ENCODE peak calls at places on chromosomes 3 and 15, in seven cellular contexts. I, D, C, G, Y, H and U are unnamed samples.
A peak's percentile ranks its signal among the peaks of the same experiment; 100 is the strongest.

GRCh38 chr3:57169872-57170623 is 4.9 kb upstream of the IL17RD start:
- DNase-seq in G (peak; percentile 71), H (peak; percentile 57), Y (peak; percentile 74), I (peak; percentile 72), C (no peak), D (peak; percentile 70), U (peak; percentile 64)

GRCh38 chr15:85405467-85405866 is 25.1 kb downstream of the AKAP13 start:
- DNase-seq in D (no peak), Y (no peak), I (no peak), H (no peak), C (no peak), G (no peak), U (no peak)

GRCh38 chr15:72368315-72368714 is 7.5 kb downstream of the HEXA start:
- DNase-seq in H (no peak), I (no peak), G (no peak), D (no peak), Y (no peak), C (no peak), U (no peak)

GRCh38 chr3:140753865-140754754 is 76.2 kb downstream of the TRIM42 start:
- DNase-seq in D (no peak), C (no peak), H (peak; percentile 49), I (no peak), G (no peak), Y (no peak), U (no peak)

GRCh38 chr3:48039487-48040190 is 23.4 kb upstream of the MAP4 start:
- DNase-seq in I (peak; percentile 90), D (no peak), C (no peak), Y (no peak), H (no peak), G (no peak), U (no peak)

GRCh38 chr3:181757694-181758306 is 46.1 kb downstream of the SOX2 start:
- DNase-seq in H (peak; percentile 40), D (no peak), I (no peak), Y (no peak), G (no peak), C (no peak), U (no peak)

GRCh38 chr3:9226326-9226725 is 23.1 kb downstream of the SRGAP3 start:
- DNase-seq in D (no peak), H (no peak), Y (no peak), G (no peak), C (peak; percentile 42), I (peak; percentile 19), U (no peak)

GRCh38 chr15:51775967-51776816 is 24.8 kb downstream of the TMOD2 start:
- DNase-seq in Y (peak; percentile 64), C (no peak), I (peak; percentile 34), D (peak; percentile 34), G (peak; percentile 62), H (peak; percentile 61), U (peak; percentile 74)

GRCh38 chr15:26097216-26097615 is 234.1 kb upstream of the ATP10A start:
- DNase-seq in Y (no peak), C (no peak), D (no peak), I (no peak), G (no peak), H (no peak), U (peak; percentile 40)

GRCh38 chr15:51801391-51801835 is 28.0 kb upstream of the TMOD3 start:
- DNase-seq in Y (no peak), D (no peak), H (no peak), C (no peak), G (no peak), I (peak; percentile 18), U (peak; percentile 54)

GRCh38 chr15:36005542-36005941 is 459.6 kb upstream of the DPH6 start:
- DNase-seq in H (no peak), D (no peak), I (no peak), Y (no peak), G (no peak), C (no peak), U (no peak)

GRCh38 chr3:58049143-58049785 is 41.0 kb downstream of the FLNB start:
- DNase-seq in G (no peak), H (peak; percentile 54), D (no peak), Y (no peak), C (peak; percentile 74), I (peak; percentile 99), U (peak; percentile 46)

GRCh38 chr15:71677766-71678165 is 132.6 kb upstream of the NR2E3 start:
- DNase-seq in H (no peak), D (no peak), Y (no peak), G (no peak), C (no peak), I (no peak), U (no peak)

GRCh38 chr3:101351834-101352233 is 31.5 kb upstream of the IMPG2 start:
- DNase-seq in Y (no peak), H (no peak), I (peak; percentile 9), D (no peak), C (no peak), G (no peak), U (no peak)

GRCh38 chr3:138007898-138008297 is 2.1 kb upstream of the CLDN18 start:
- DNase-seq in Y (no peak), C (no peak), D (no peak), H (no peak), I (no peak), G (no peak), U (no peak)

GRCh38 chr3:57444469-57444868 is 99.7 kb downstream of the DNAH12 start:
- DNase-seq in Y (no peak), D (no peak), H (no peak), I (no peak), C (no peak), G (no peak), U (no peak)

GRCh38 chr3:194095902-194096301 is 40.0 kb upstream of the HES1 start:
- DNase-seq in I (no peak), D (no peak), C (no peak), G (no peak), Y (no peak), H (no peak), U (no peak)

GRCh38 chr15:90340345-90340744 is 11.7 kb upstream of the ZNF774 start:
- DNase-seq in C (no peak), G (no peak), H (peak; percentile 35), I (no peak), D (no peak), Y (no peak), U (no peak)

GRCh38 chr3:143885803-143886427 is 37.6 kb upstream of the SLC9A9 start:
- DNase-seq in H (peak; percentile 66), I (peak; percentile 47), Y (peak; percentile 57), D (peak; percentile 3), G (peak; percentile 41), C (no peak), U (peak; percentile 58)

GRCh38 chr15:72063186-72063585 is 54.8 kb downstream of the MYO9A start:
- DNase-seq in D (no peak), C (no peak), Y (no peak), G (no peak), H (no peak), I (no peak), U (no peak)

GRCh38 chr3:132690040-132690439 is 29.9 kb downstream of the UBA5 start:
- DNase-seq in Y (no peak), G (no peak), C (no peak), I (no peak), H (no peak), D (no peak), U (no peak)

GRCh38 chr3:185207931-185208746 is 45.7 kb downstream of the EHHADH start:
- DNase-seq in C (no peak), H (no peak), Y (no peak), D (no peak), I (peak; percentile 41), G (no peak), U (no peak)

GRCh38 chr3:25803833-25804232 is 13.9 kb downstream of the OXSM start:
- DNase-seq in Y (no peak), H (no peak), I (no peak), D (no peak), G (no peak), C (no peak), U (no peak)

GRCh38 chr15:78055923-78056713 is 21.4 kb downstream of the TBC1D2B start:
- DNase-seq in D (no peak), I (peak; percentile 59), G (no peak), H (no peak), Y (no peak), C (no peak), U (no peak)

GRCh38 chr3:134486577-134487041 is 752 bp downstream of the CEP63 start:
- DNase-seq in I (no peak), Y (no peak), G (peak; percentile 33), H (peak; percentile 80), C (no peak), D (peak; percentile 15), U (peak; percentile 45)

GRCh38 chr3:49164983-49165720 is 979 bp downstream of the CCDC71 start:
- DNase-seq in H (no peak), Y (no peak), C (no peak), G (no peak), I (no peak), D (no peak), U (no peak)

GRCh38 chr3:187695434-187695833 is 6.9 kb downstream of the RTP2 start:
- DNase-seq in Y (no peak), I (no peak), C (no peak), D (no peak), G (no peak), H (no peak), U (no peak)

GRCh38 chr3:151925876-151926275 is 52.4 kb downstream of the SUCNR1 start:
- DNase-seq in I (peak; percentile 81), Y (no peak), D (no peak), H (no peak), C (peak; percentile 55), G (no peak), U (no peak)

GRCh38 chr15:81523867-81524266 is 149.9 kb upstream of the TMC3 start:
- DNase-seq in Y (no peak), D (no peak), G (no peak), H (no peak), I (no peak), C (no peak), U (no peak)

GRCh38 chr3:109923431-109923830 is 586.1 kb upstream of the DPPA4 start:
- DNase-seq in I (peak; percentile 10), C (no peak), D (no peak), G (no peak), H (no peak), Y (no peak), U (peak; percentile 7)

GRCh38 chr3:165642761-165643432 is 194.3 kb downstream of the BCHE start:
- DNase-seq in C (peak; percentile 94), H (peak; percentile 56), I (peak; percentile 97), D (no peak), G (no peak), Y (no peak), U (peak; percentile 73)

GRCh38 chr15:27686376-27686775 is 412.7 kb downstream of the OCA2 start:
- DNase-seq in D (no peak), G (no peak), H (no peak), C (peak; percentile 22), I (no peak), Y (no peak), U (no peak)

GRCh38 chr15:82850731-82851130 is 41.3 kb downstream of the WHAMM start:
- DNase-seq in I (no peak), C (no peak), Y (no peak), G (no peak), D (no peak), H (no peak), U (peak; percentile 67)

GRCh38 chr15:76799760-76800159 is 105.4 kb downstream of the SCAPER start:
- DNase-seq in C (peak; percentile 54), G (no peak), D (no peak), H (no peak), I (peak; percentile 43), Y (no peak), U (no peak)

GRCh38 chr3:29065211-29065785 is 215.6 kb upstream of the RBMS3 start:
- DNase-seq in H (peak; percentile 80), C (peak; percentile 97), D (no peak), I (peak; percentile 97), Y (no peak), G (no peak), U (peak; percentile 9)

GRCh38 chr3:12507871-12508281 is 23.6 kb downstream of the TSEN2 start:
- DNase-seq in Y (no peak), G (no peak), I (peak; percentile 72), H (no peak), C (peak; percentile 87), D (no peak), U (no peak)

GRCh38 chr3:134829716-134830115 is 34.7 kb downstream of the EPHB1 start:
- DNase-seq in D (no peak), I (no peak), Y (no peak), H (no peak), G (no peak), C (no peak), U (peak; percentile 94)

GRCh38 chr15:62603757-62604156 is 438.7 kb upstream of the C2CD4B start:
- DNase-seq in G (no peak), Y (no peak), C (no peak), D (no peak), H (no peak), I (peak; percentile 60), U (no peak)